ENCODE peak calls at places on chromosomes 4 and X, in nine cellular contexts. U is uterus, F is heart left ventricle, R is stomach, N is A549, L is right lobe of liver, O is endothelial cell of umbilical vein, S is ovary, Z is H1. T is an unnamed sample. For H3K4me1, the result is how much of the 10 kb centered on the place peaks cover.

GRCh38 chrX:320126-320783 is 1.7 kb upstream of the GTPBP6 start:
- DNase-seq in U (no peak), F (peak), R (no peak), N (no peak), L (peak), O (peak), S (peak), Z (no peak), T (no peak)

GRCh38 chr4:94453534-94453963 is 1.8 kb downstream of the PDLIM5 start:
- DNase-seq in U (no peak), F (no peak), R (no peak), N (no peak), L (no peak), O (peak), S (no peak), Z (no peak), T (no peak)

GRCh38 chr4:141391771-141392170 is 171.1 kb downstream of the ZNF330 start:
- DNase-seq in U (no peak), F (no peak), R (no peak), N (no peak), L (no peak), O (no peak), S (no peak), Z (no peak), T (no peak)

GRCh38 chr4:13548984-13549546 is 4.8 kb upstream of the NKX3-2 start:
- DNase-seq in U (peak), F (peak), R (peak), N (peak), L (peak), O (peak), S (peak), Z (peak), T (peak)

GRCh38 chrX:46737462-46737861 is 21.5 kb downstream of the SLC9A7 start:
- DNase-seq in U (no peak), F (no peak), R (no peak), N (no peak), L (no peak), O (no peak), S (no peak), Z (no peak), T (no peak)

GRCh38 chr4:20589436-20589835 is 110.8 kb upstream of the PACRGL start:
- DNase-seq in U (no peak), F (no peak), R (no peak), N (no peak), L (peak), O (peak), S (no peak), Z (no peak), T (no peak)

GRCh38 chr4:40621229-40621591 is 8.5 kb downstream of the RBM47 start:
- DNase-seq in U (no peak), F (no peak), R (no peak), N (no peak), L (no peak), O (no peak), S (no peak), Z (no peak), T (no peak)

GRCh38 chrX:100948557-100948956 is 19.8 kb upstream of the XKRX start:
- DNase-seq in U (no peak), F (no peak), R (no peak), N (no peak), L (no peak), O (no peak), S (no peak), Z (no peak), T (no peak)

GRCh38 chr4:2044542-2045517 is 14.3 kb upstream of the NAT8L start:
- DNase-seq in U (no peak), F (no peak), R (no peak), N (no peak), L (no peak), O (no peak), S (no peak), Z (peak), T (no peak)

GRCh38 chrX:139784788-139785187 is 76.8 kb upstream of the MCF2 start:
- DNase-seq in U (no peak), F (no peak), R (no peak), N (no peak), L (no peak), O (no peak), S (no peak), Z (no peak), T (no peak)

GRCh38 chrX:37349131-37350033 is at the start of gene PRRG1:
- DNase-seq in U (peak), F (peak), R (peak), N (peak), L (peak), O (peak), S (peak), Z (peak), T (peak)

GRCh38 chr4:153318696-153319320 is 25.7 kb upstream of the MND1 start:
- DNase-seq in U (peak), F (no peak), R (peak), N (peak), L (no peak), O (peak), S (peak), Z (no peak), T (peak)

GRCh38 chrX:40579880-40580536 is 762 bp upstream of the ATP6AP2 start:
- DNase-seq in U (no peak), F (no peak), R (no peak), N (peak), L (no peak), O (peak), S (no peak), Z (no peak), T (no peak)

GRCh38 chr4:119697887-119698393 is 69.3 kb upstream of the PDE5A start:
- DNase-seq in U (no peak), F (no peak), R (no peak), N (no peak), L (no peak), O (no peak), S (no peak), Z (no peak), T (no peak)

GRCh38 chrX:93242897-93243296 is 430.5 kb downstream of the NAP1L3 start:
- DNase-seq in U (no peak), F (no peak), R (no peak), N (no peak), L (no peak), O (no peak), S (no peak), Z (no peak), T (no peak)

DNA sequence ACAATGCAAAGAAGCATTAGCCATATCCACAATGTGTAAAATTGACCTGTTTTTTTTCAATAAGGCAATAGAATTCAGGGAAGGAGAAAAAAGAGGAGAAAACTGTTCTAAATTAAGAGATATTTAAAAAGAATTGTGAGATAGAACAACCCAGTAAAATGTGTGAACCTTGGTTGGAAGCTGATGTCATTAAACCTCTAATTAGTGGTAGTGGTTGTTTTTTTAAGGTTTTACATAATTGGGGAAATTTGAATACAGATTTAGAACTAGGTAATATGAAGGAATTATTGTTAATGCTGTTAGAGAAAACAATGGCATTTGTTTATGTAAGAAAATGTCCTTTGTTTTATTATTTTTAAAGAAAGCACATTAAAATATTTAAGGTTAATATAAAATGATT is 15.1 kb upstream of the H2AZ1 start:
- DNase-seq in U (no peak), F (no peak), R (no peak), N (no peak), L (no peak), O (no peak), S (no peak), Z (no peak), T (no peak)
- TF ChIP-seq POLR2A in U (no peak), F (no peak), R (no peak), N (no peak), L (no peak), O (no peak), S (no peak), Z (no peak), T (no peak)

GRCh38 chrX:1534321-1535168 is 2.4 kb downstream of the P2RY8 start:
- DNase-seq in U (no peak), F (no peak), R (no peak), N (no peak), L (peak), O (no peak), S (no peak), Z (peak), T (no peak)

GRCh38 chrX:1535241-1536041 is 1.5 kb downstream of the P2RY8 start:
- DNase-seq in U (no peak), F (no peak), R (no peak), N (no peak), L (peak), O (no peak), S (no peak), Z (no peak), T (no peak)

GRCh38 chrX:1537031-1537715 is at the start of gene P2RY8:
- DNase-seq in U (peak), F (peak), R (peak), N (peak), L (peak), O (no peak), S (peak), Z (no peak), T (no peak)

GRCh38 chrX:1533083-1533482 is 3.9 kb downstream of the P2RY8 start:
- DNase-seq in U (no peak), F (no peak), R (no peak), N (no peak), L (no peak), O (no peak), S (no peak), Z (no peak), T (no peak)

DNA sequence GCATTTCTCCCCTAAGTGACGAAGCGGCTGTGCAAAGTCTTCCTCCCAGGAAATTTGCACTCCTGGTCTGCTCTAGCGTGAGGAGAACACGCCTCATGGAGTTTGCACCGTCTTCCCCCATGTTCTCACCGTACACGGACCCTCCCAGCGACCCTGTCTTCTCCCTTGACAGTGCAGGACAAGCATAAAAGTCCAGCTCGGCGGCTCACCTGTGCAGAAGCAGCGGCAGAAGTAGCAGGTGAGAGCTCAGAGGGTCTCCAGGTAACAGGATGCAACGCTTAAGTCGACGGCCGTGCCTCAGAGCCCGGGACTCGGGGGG is 314 bp downstream of the P2RY8 start:
- DNase-seq in U (no peak), F (no peak), R (no peak), N (no peak), L (no peak), O (no peak), S (peak), Z (no peak), T (no peak)
- H3K27ac ChIP-seq in U (no peak), F (peak), R (peak), N (no peak), L (peak), O (no peak), S (peak), Z (no peak), T (no peak)

GRCh38 chr4:139810710-139811109 is 145.1 kb downstream of the MGST2 start:
- DNase-seq in U (no peak), F (no peak), R (no peak), N (no peak), L (no peak), O (no peak), S (no peak), Z (no peak), T (no peak)
- H3K4me1 ChIP-seq in U (under half), F (under half), R (under half), N (under half), L (under half), O (under half), S (under half), Z (under half), T (under half)

GRCh38 chr4:10299601-10300000 is 157.6 kb downstream of the ZNF518B start:
- DNase-seq in U (no peak), F (no peak), R (no peak), N (no peak), L (no peak), O (no peak), S (no peak), Z (no peak), T (no peak)
- TF ChIP-seq POLR2A in U (no peak), F (no peak), R (no peak), N (no peak), L (no peak), O (no peak), S (no peak), Z (no peak), T (no peak)

T was measured in prostate gland.